ENCODE peak calls at places on chromosomes 1 and 21, in ten cellular contexts. D is mammary epithelial cell, B is GM23248, F is OCI-LY7, R is endothelial cell of umbilical vein, M is DND-41, A is GM23338, U is neural progenitor cell, H is fibroblast of lung, W is IMR-90. C is an unnamed sample.
A peak's percentile ranks its signal among the peaks of the same experiment; 100 is the strongest.

GRCh38 chr1:225253784-225254183 is 174.1 kb downstream of the LBR start:
- DNase-seq in M (no peak), W (peak; percentile 3), D (peak; percentile 88), R (no peak), A (no peak), H (peak; percentile 89), U (no peak), F (no peak), B (peak; percentile 79), C (no peak)

GRCh38 chr1:213619026-213619425 is 368.7 kb upstream of the PROX1 start:
- DNase-seq in B (no peak), H (no peak), W (no peak), A (no peak), M (no peak), F (no peak), D (no peak), U (no peak), R (no peak), C (no peak)

GRCh38 chr1:79899914-79900313 is 893.4 kb upstream of the ADGRL4 start:
- DNase-seq in W (peak; percentile 100), F (no peak), A (no peak), H (peak; percentile 99), D (peak; percentile 80), R (peak; percentile 69), B (peak; percentile 98), M (no peak), U (no peak), C (no peak)

GRCh38 chr1:54297596-54298283 is 97.8 kb downstream of the MRPL37 start:
- DNase-seq in A (no peak), F (no peak), W (no peak), M (no peak), D (no peak), B (no peak), U (peak; percentile 91), H (no peak), R (peak; percentile 23), C (no peak)

GRCh38 chr21:41895643-41896493 is 16.7 kb upstream of the PRDM15 start:
- DNase-seq in A (peak; percentile 56), H (peak; percentile 33), B (no peak), U (no peak), R (peak; percentile 29), D (no peak), M (no peak), F (peak; percentile 46), W (peak; percentile 18), C (no peak)

GRCh38 chr1:155022927-155023236 is 10.7 kb downstream of the DCST2 start:
- DNase-seq in F (no peak), W (no peak), B (peak; percentile 15), R (no peak), A (no peak), M (no peak), D (no peak), H (no peak), U (no peak), C (no peak)

GRCh38 chr1:229388876-229389580 is 44.9 kb downstream of the ACTA1 start:
- DNase-seq in M (no peak), B (peak; percentile 47), D (peak; percentile 18), H (peak; percentile 48), A (no peak), U (no peak), F (no peak), R (no peak), W (peak; percentile 81), C (no peak)

GRCh38 chr1:32948082-32948722 is 16.4 kb downstream of the RNF19B start:
- DNase-seq in B (no peak), U (no peak), D (no peak), F (no peak), H (no peak), W (no peak), A (no peak), R (no peak), M (no peak), C (no peak)

GRCh38 chr1:179754031-179754624 is 11.0 kb downstream of the FAM163A start:
- DNase-seq in H (peak; percentile 89), U (no peak), M (no peak), F (no peak), W (peak; percentile 87), R (no peak), D (peak; percentile 53), B (peak; percentile 83), A (no peak), C (no peak)

GRCh38 chr1:31505884-31506497 is 70.3 kb upstream of the TINAGL1 start:
- DNase-seq in F (no peak), W (peak; percentile 84), M (peak; percentile 94), D (peak; percentile 45), H (peak; percentile 89), R (no peak), A (no peak), U (no peak), B (peak; percentile 86), C (peak; percentile 95)

GRCh38 chr1:2229921-2230700 is 2.0 kb downstream of the SKI start:
- DNase-seq in F (no peak), U (no peak), D (peak; percentile 53), A (peak; percentile 50), W (peak; percentile 40), M (no peak), R (peak; percentile 52), H (peak; percentile 65), B (peak; percentile 72), C (no peak)

GRCh38 chr1:73401666-73402065 is 796.3 kb downstream of the LRRIQ3 start:
- DNase-seq in M (no peak), W (peak; percentile 0), H (no peak), F (no peak), U (peak; percentile 37), D (no peak), R (no peak), B (no peak), A (peak; percentile 59), C (no peak)

GRCh38 chr1:37865348-37866119 is 6.1 kb upstream of the MTF1 start:
- DNase-seq in R (no peak), H (peak; percentile 26), M (no peak), U (no peak), W (peak; percentile 34), A (no peak), F (no peak), B (peak; percentile 72), D (peak; percentile 94), C (no peak)

DNA sequence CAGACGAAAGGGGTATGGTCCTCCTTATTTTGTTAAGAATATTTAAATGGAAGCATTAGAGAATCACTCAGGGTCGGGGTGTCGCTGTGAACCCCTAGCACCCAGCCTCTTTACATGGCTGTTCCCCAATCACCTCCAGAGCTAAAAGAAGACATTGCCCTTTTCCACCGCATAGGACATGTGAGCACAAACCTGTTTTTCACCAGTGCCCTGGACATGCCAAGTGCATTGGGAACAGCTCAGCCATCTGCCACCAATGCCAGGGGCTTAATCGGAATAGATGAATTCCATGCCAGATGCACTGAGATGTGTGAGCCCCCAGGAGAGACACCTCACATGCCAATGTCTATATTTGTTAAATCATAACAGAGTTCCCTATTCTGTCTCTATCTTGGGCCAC is 33.3 kb downstream of the EIF2D start:
- DNase-seq in R (no peak), U (no peak), D (no peak), W (no peak), A (no peak), F (no peak), M (no peak), B (no peak), H (no peak), C (no peak)
- H4K20me1 ChIP-seq in R (no peaks in the 10 kb centered on the region), U (no peaks in the 10 kb centered on the region), D (no peaks in the 10 kb centered on the region), W (no peaks in the 10 kb centered on the region), A (no peaks in the 10 kb centered on the region), F (no peaks in the 10 kb centered on the region), M (peaks cover 60% of the 10 kb centered on the region), B (no peaks in the 10 kb centered on the region), H (no peaks in the 10 kb centered on the region), C (peaks cover 78% of the 10 kb centered on the region)

DNA sequence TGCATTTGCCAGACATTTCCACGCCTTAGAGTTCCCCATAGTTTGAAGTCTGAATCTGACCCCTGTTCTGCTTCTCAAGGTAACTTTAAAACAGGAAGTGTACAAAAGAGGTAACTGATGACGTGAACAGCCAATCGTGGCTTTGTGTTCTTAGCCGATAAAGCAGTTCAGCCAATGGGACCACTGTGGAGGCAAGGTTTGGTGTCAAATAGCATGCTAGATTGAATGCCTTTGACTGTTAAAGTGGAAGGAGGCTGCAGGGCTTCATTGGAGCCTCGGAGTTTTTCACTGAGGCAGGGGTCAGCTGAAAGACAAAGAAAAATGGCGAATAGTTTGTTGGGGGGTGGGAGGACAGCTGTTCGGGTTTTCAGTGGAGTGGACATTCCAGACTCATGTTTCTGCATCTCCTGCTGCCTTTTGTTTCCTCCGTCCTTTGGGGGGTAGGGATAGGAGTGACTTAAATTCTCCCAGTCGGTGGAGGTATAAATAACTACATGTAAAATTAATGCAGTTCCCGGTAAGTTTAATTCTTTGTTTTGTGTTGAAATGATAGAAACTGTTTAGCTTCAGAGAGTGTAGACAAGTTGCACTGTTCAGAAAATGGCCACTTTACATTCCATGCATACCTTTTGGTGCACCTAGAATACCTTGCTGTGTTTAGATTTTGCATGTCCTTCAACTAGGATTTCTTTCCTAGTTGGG is 17.7 kb downstream of the NFYC start:
- DNase-seq in A (peak; percentile 98), F (peak; percentile 97), H (peak; percentile 99), R (peak; percentile 95), D (peak; percentile 95), B (peak; percentile 96), M (peak; percentile 80), W (peak; percentile 97), U (peak; percentile 96), C (peak; percentile 96)
- H3K4me3 ChIP-seq in A (peak overlapping the region; percentile 50), F (peak overlapping the region; percentile 78), H (peak overlapping the region; percentile 76), R (peak overlapping the region; percentile 72), D (peak overlapping the region; percentile 83), B (peak overlapping the region; percentile 75), M (peak overlapping the region; percentile 2), W (peak overlapping the region; percentile 74), U (peak overlapping the region; percentile 75), C (peak overlapping the region; percentile 66)

GRCh38 chr21:34922487-34922886 is 126.6 kb downstream of the RUNX1 start:
- DNase-seq in W (no peak), A (no peak), D (no peak), B (no peak), R (no peak), U (no peak), M (no peak), F (no peak), H (no peak), C (no peak)
- H4K20me1 ChIP-seq in W (no peaks in the 10 kb centered on the region), A (no peaks in the 10 kb centered on the region), D (no peaks in the 10 kb centered on the region), B (no peaks in the 10 kb centered on the region), R (no peaks in the 10 kb centered on the region), U (no peaks in the 10 kb centered on the region), M (peaks cover 50% of the 10 kb centered on the region), F (peaks cover 5% of the 10 kb centered on the region), H (no peaks in the 10 kb centered on the region), C (no peaks in the 10 kb centered on the region)

DNA sequence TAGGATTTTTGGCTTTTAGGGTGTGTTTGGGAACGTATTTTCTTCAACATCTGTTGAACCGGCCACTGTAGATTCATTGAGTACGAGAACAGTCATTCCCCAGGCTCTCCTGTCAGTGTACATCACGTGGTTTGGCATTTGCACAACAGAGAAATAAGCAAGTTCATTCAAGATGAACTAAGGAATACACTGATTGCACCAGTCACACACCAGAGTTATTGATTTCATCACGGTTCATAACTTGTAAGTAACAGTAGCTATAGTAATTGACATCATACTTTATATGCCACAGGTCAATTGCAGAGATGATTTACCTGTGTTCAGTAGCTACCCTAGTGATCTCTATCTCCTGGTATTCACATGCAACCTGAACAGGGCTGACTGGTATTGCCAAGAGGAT is 90.7 kb upstream of the ETS2 start:
- DNase-seq in W (no peak), M (no peak), R (no peak), B (no peak), U (no peak), D (peak; percentile 60), A (no peak), F (no peak), H (peak; percentile 10), C (no peak)
- H3K4me3 ChIP-seq in W (no peak overlapping the region), M (no peak overlapping the region), R (no peak overlapping the region), B (no peak overlapping the region), U (no peak overlapping the region), D (no peak overlapping the region), A (no peak overlapping the region), F (no peak overlapping the region), H (no peak overlapping the region), C (no peak overlapping the region)